ENCODE peak calls at places on chromosome 20, in six cellular contexts. One of them, this sample, is unnamed.

GRCh38 chr20:46811328-46812084 is 83.1 kb upstream of the EYA2 start:
- DNase-seq in MM.1S: no peak
- DNase-seq in activated CD8-positive, alpha-beta memory T cell treated with anti-CD3 and anti-CD28 coated beads for 48 hours: no peak
- DNase-seq in ovary: no peak
- DNase-seq in HT1080: no peak
- DNase-seq in hypothalamus: no peak
- DNase-seq in this sample: no peak

GRCh38 chr20:24544371-24544770 is 74.9 kb downstream of the SYNDIG1 start:
- DNase-seq in MM.1S: no peak
- DNase-seq in activated CD8-positive, alpha-beta memory T cell treated with anti-CD3 and anti-CD28 coated beads for 48 hours: no peak
- DNase-seq in ovary: no peak
- DNase-seq in HT1080: no peak
- DNase-seq in hypothalamus: no peak
- DNase-seq in this sample: no peak

GRCh38 chr20:44405785-44406571 is 50.5 kb downstream of the HNF4A start:
- DNase-seq in MM.1S: no peak
- DNase-seq in activated CD8-positive, alpha-beta memory T cell treated with anti-CD3 and anti-CD28 coated beads for 48 hours: no peak
- DNase-seq in ovary: no peak
- DNase-seq in HT1080: no peak
- DNase-seq in hypothalamus: no peak
- DNase-seq in this sample: no peak

GRCh38 chr20:17935186-17935585 is 33.4 kb downstream of the SNX5 start:
- DNase-seq in MM.1S: no peak
- DNase-seq in activated CD8-positive, alpha-beta memory T cell treated with anti-CD3 and anti-CD28 coated beads for 48 hours: no peak
- DNase-seq in ovary: no peak
- DNase-seq in HT1080: no peak
- DNase-seq in hypothalamus: no peak
- DNase-seq in this sample: no peak

GRCh38 chr20:58054744-58055373 is 173.6 kb downstream of the ANKRD60 start:
- DNase-seq in MM.1S: no peak
- DNase-seq in activated CD8-positive, alpha-beta memory T cell treated with anti-CD3 and anti-CD28 coated beads for 48 hours: no peak
- DNase-seq in ovary: peak
- DNase-seq in HT1080: no peak
- DNase-seq in hypothalamus: peak
- DNase-seq in this sample: peak

GRCh38 chr20:41357424-41358163 is 9.0 kb downstream of the EMILIN3 start:
- DNase-seq in MM.1S: no peak
- DNase-seq in activated CD8-positive, alpha-beta memory T cell treated with anti-CD3 and anti-CD28 coated beads for 48 hours: no peak
- DNase-seq in ovary: no peak
- DNase-seq in HT1080: no peak
- DNase-seq in hypothalamus: no peak
- DNase-seq in this sample: no peak

GRCh38 chr20:23294671-23295070 is 55.9 kb upstream of the NXT1 start:
- DNase-seq in MM.1S: no peak
- DNase-seq in activated CD8-positive, alpha-beta memory T cell treated with anti-CD3 and anti-CD28 coated beads for 48 hours: no peak
- DNase-seq in ovary: no peak
- DNase-seq in HT1080: no peak
- DNase-seq in hypothalamus: no peak
- DNase-seq in this sample: no peak

GRCh38 chr20:58086763-58087566 is 141.5 kb downstream of the ANKRD60 start:
- DNase-seq in MM.1S: no peak
- DNase-seq in activated CD8-positive, alpha-beta memory T cell treated with anti-CD3 and anti-CD28 coated beads for 48 hours: no peak
- DNase-seq in ovary: no peak
- DNase-seq in HT1080: peak
- DNase-seq in hypothalamus: peak
- DNase-seq in this sample: peak

GRCh38 chr20:17955302-17955701 is 13.3 kb downstream of the SNX5 start:
- DNase-seq in MM.1S: no peak
- DNase-seq in activated CD8-positive, alpha-beta memory T cell treated with anti-CD3 and anti-CD28 coated beads for 48 hours: no peak
- DNase-seq in ovary: no peak
- DNase-seq in HT1080: no peak
- DNase-seq in hypothalamus: no peak
- DNase-seq in this sample: no peak

GRCh38 chr20:46220808-46221207 is 87.5 kb downstream of the CDH22 start:
- DNase-seq in MM.1S: no peak
- DNase-seq in activated CD8-positive, alpha-beta memory T cell treated with anti-CD3 and anti-CD28 coated beads for 48 hours: no peak
- DNase-seq in ovary: no peak
- DNase-seq in HT1080: no peak
- DNase-seq in hypothalamus: peak
- DNase-seq in this sample: no peak

GRCh38 chr20:9051508-9051907 is 17.4 kb upstream of the PLCB4 start:
- DNase-seq in MM.1S: no peak
- DNase-seq in activated CD8-positive, alpha-beta memory T cell treated with anti-CD3 and anti-CD28 coated beads for 48 hours: no peak
- DNase-seq in ovary: no peak
- DNase-seq in HT1080: peak
- DNase-seq in hypothalamus: no peak
- DNase-seq in this sample: no peak

GRCh38 chr20:50202677-50203076 is 12.0 kb downstream of the CEBPB start:
- DNase-seq in MM.1S: no peak
- DNase-seq in activated CD8-positive, alpha-beta memory T cell treated with anti-CD3 and anti-CD28 coated beads for 48 hours: no peak
- DNase-seq in ovary: no peak
- DNase-seq in HT1080: no peak
- DNase-seq in hypothalamus: no peak
- DNase-seq in this sample: no peak

GRCh38 chr20:38935967-38936407 is 9.8 kb downstream of the FAM83D start:
- DNase-seq in MM.1S: no peak
- DNase-seq in activated CD8-positive, alpha-beta memory T cell treated with anti-CD3 and anti-CD28 coated beads for 48 hours: no peak
- DNase-seq in ovary: no peak
- DNase-seq in HT1080: no peak
- DNase-seq in hypothalamus: no peak
- DNase-seq in this sample: no peak

GRCh38 chr20:50244352-50245149 is 53.9 kb downstream of the CEBPB start:
- DNase-seq in MM.1S: no peak
- DNase-seq in activated CD8-positive, alpha-beta memory T cell treated with anti-CD3 and anti-CD28 coated beads for 48 hours: no peak
- DNase-seq in ovary: no peak
- DNase-seq in HT1080: no peak
- DNase-seq in hypothalamus: no peak
- DNase-seq in this sample: no peak

GRCh38 chr20:419556-420168 is 11.6 kb downstream of the RBCK1 start:
- DNase-seq in MM.1S: no peak
- DNase-seq in activated CD8-positive, alpha-beta memory T cell treated with anti-CD3 and anti-CD28 coated beads for 48 hours: no peak
- DNase-seq in ovary: no peak
- DNase-seq in HT1080: no peak
- DNase-seq in hypothalamus: no peak
- DNase-seq in this sample: no peak

GRCh38 chr20:48999890-49000870 is 45.9 kb upstream of the CSE1L start:
- DNase-seq in MM.1S: no peak
- DNase-seq in activated CD8-positive, alpha-beta memory T cell treated with anti-CD3 and anti-CD28 coated beads for 48 hours: no peak
- DNase-seq in ovary: no peak
- DNase-seq in HT1080: no peak
- DNase-seq in hypothalamus: no peak
- DNase-seq in this sample: no peak

GRCh38 chr20:56810141-56810540 is 181.0 kb downstream of the TFAP2C start:
- DNase-seq in MM.1S: no peak
- DNase-seq in activated CD8-positive, alpha-beta memory T cell treated with anti-CD3 and anti-CD28 coated beads for 48 hours: no peak
- DNase-seq in ovary: no peak
- DNase-seq in HT1080: no peak
- DNase-seq in hypothalamus: no peak
- DNase-seq in this sample: no peak

GRCh38 chr20:35561671-35562070 is 19.8 kb downstream of the ERGIC3 start:
- DNase-seq in MM.1S: no peak
- DNase-seq in activated CD8-positive, alpha-beta memory T cell treated with anti-CD3 and anti-CD28 coated beads for 48 hours: no peak
- DNase-seq in ovary: no peak
- DNase-seq in HT1080: no peak
- DNase-seq in hypothalamus: no peak
- DNase-seq in this sample: no peak

GRCh38 chr20:33211817-33212424 is 5.2 kb upstream of the BPIFA3 start:
- DNase-seq in MM.1S: peak
- DNase-seq in activated CD8-positive, alpha-beta memory T cell treated with anti-CD3 and anti-CD28 coated beads for 48 hours: no peak
- DNase-seq in ovary: no peak
- DNase-seq in HT1080: peak
- DNase-seq in hypothalamus: no peak
- DNase-seq in this sample: no peak

GRCh38 chr20:58069207-58069606 is 159.2 kb downstream of the ANKRD60 start:
- DNase-seq in MM.1S: no peak
- DNase-seq in activated CD8-positive, alpha-beta memory T cell treated with anti-CD3 and anti-CD28 coated beads for 48 hours: no peak
- DNase-seq in ovary: no peak
- DNase-seq in HT1080: no peak
- DNase-seq in hypothalamus: no peak
- DNase-seq in this sample: peak

This sample was measured in sciatic nerve.